ENCODE peak calls at places on chromosome 22, in six cellular contexts. T is AG10803, W is cardiac muscle cell, Q is adipocyte, K is NCI-H1105, O is adrenal gland. Z is an unnamed sample.

GRCh38 chr22:36404436-36404835 is 16.7 kb upstream of the MYH9 start:
- DNase-seq in W (no peak), O (no peak), K (no peak), T (no peak), Q (no peak), Z (no peak)

GRCh38 chr22:21856197-21856596 is 11.2 kb downstream of the MAPK1 start:
- DNase-seq in K (no peak), Q (no peak), O (no peak), W (no peak), T (no peak), Z (no peak)

GRCh38 chr22:45007946-45008852 is 1.6 kb downstream of the PHF21B start:
- DNase-seq in Q (peak), K (no peak), O (peak), W (peak), T (no peak), Z (no peak)

GRCh38 chr22:20783844-20784723 is 10.2 kb downstream of the SERPIND1 start:
- DNase-seq in W (peak), Q (peak), K (peak), O (peak), T (peak), Z (peak)

GRCh38 chr22:40156001-40156516 is 21.7 kb upstream of the TNRC6B start:
- DNase-seq in Q (peak), T (no peak), O (no peak), W (peak), K (peak), Z (peak)

GRCh38 chr22:27554106-27554814 is 247.3 kb downstream of the MN1 start:
- DNase-seq in O (peak), K (no peak), Q (peak), W (no peak), T (peak), Z (no peak)

GRCh38 chr22:39518996-39519680 is 1.2 kb upstream of the ATF4 start:
- DNase-seq in W (peak), K (no peak), T (no peak), O (no peak), Q (no peak), Z (peak)

GRCh38 chr22:21927174-21927823 is 25.3 kb downstream of the PPM1F start:
- DNase-seq in W (no peak), Q (no peak), K (no peak), O (no peak), T (no peak), Z (no peak)

GRCh38 chr22:36871669-36872081 is 10.9 kb downstream of the NCF4 start:
- DNase-seq in O (no peak), W (no peak), T (no peak), K (no peak), Q (no peak), Z (no peak)